ENCODE peak calls at places on chromosomes 4 and X, in four cellular contexts. One of them, this sample, is unnamed.

GRCh38 chr4:37998225-37998624 is 38.0 kb downstream of the PTTG2 start:
- DNase-seq in NCI-H1417: no peak
- DNase-seq in choroid plexus epithelial cell: no peak
- DNase-seq in colonic mucosa: no peak
- DNase-seq in this sample: no peak

GRCh38 chr4:148056879-148057278 is 325.0 kb downstream of the ARHGAP10 start:
- DNase-seq in choroid plexus epithelial cell: peak
- DNase-seq in colonic mucosa: peak
- DNase-seq in NCI-H1417: peak
- DNase-seq in this sample: peak

GRCh38 chr4:182832352-182833120 is 84.7 kb downstream of the DCTD start:
- DNase-seq in NCI-H1417: no peak
- DNase-seq in choroid plexus epithelial cell: no peak
- DNase-seq in colonic mucosa: no peak
- DNase-seq in this sample: no peak

GRCh38 chr4:155442267-155443105 is 65.7 kb upstream of the MAP9 start:
- DNase-seq in choroid plexus epithelial cell: peak
- DNase-seq in NCI-H1417: peak
- DNase-seq in colonic mucosa: peak
- DNase-seq in this sample: peak

GRCh38 chrX:113828470-113828869 is 755.4 kb upstream of the HTR2C start:
- DNase-seq in choroid plexus epithelial cell: no peak
- DNase-seq in colonic mucosa: no peak
- DNase-seq in NCI-H1417: no peak
- DNase-seq in this sample: no peak

GRCh38 chr4:74391890-74392478 is 27.0 kb downstream of the EREG start:
- DNase-seq in colonic mucosa: no peak
- DNase-seq in NCI-H1417: no peak
- DNase-seq in choroid plexus epithelial cell: no peak
- DNase-seq in this sample: no peak

GRCh38 chr4:37540486-37540885 is 145.7 kb downstream of the RELL1 start:
- DNase-seq in colonic mucosa: no peak
- DNase-seq in choroid plexus epithelial cell: peak
- DNase-seq in NCI-H1417: no peak
- DNase-seq in this sample: no peak

GRCh38 chr4:8181844-8182243 is 17.2 kb upstream of the SH3TC1 start:
- DNase-seq in colonic mucosa: peak
- DNase-seq in NCI-H1417: no peak
- DNase-seq in choroid plexus epithelial cell: no peak
- DNase-seq in this sample: no peak

GRCh38 chrX:152399395-152399794 is 51.7 kb downstream of the GABRA3 start:
- DNase-seq in NCI-H1417: no peak
- DNase-seq in choroid plexus epithelial cell: no peak
- DNase-seq in colonic mucosa: no peak
- DNase-seq in this sample: no peak

GRCh38 chrX:9703406-9703805 is 62.2 kb downstream of the GPR143 start:
- DNase-seq in colonic mucosa: no peak
- DNase-seq in NCI-H1417: no peak
- DNase-seq in choroid plexus epithelial cell: no peak
- DNase-seq in this sample: no peak

GRCh38 chr4:181753189-181753588 is 490.0 kb upstream of the TENM3 start:
- DNase-seq in NCI-H1417: no peak
- DNase-seq in colonic mucosa: no peak
- DNase-seq in choroid plexus epithelial cell: no peak
- DNase-seq in this sample: no peak

GRCh38 chrX:71181558-71181909 is 36.9 kb downstream of the NLGN3 start:
- DNase-seq in colonic mucosa: peak
- DNase-seq in NCI-H1417: no peak
- DNase-seq in choroid plexus epithelial cell: peak
- DNase-seq in this sample: no peak

GRCh38 chrX:103248553-103248952 is 6.4 kb downstream of the TCEAL8 start:
- DNase-seq in NCI-H1417: peak
- DNase-seq in choroid plexus epithelial cell: peak
- DNase-seq in colonic mucosa: no peak
- DNase-seq in this sample: peak